ENCODE peak calls at places on chromosomes 12 and 14, in eight cellular contexts. X is osteocyte; V is activated CD8-positive, alpha-beta memory T cell treated with anti-CD3 and anti-CD28 coated beads for 24 hours; F is HTR-8/SVneo; U is Daoy; H is amygdala; K is EH; O is nephron progenitor cell. N is an unnamed sample.

GRCh38 chr12:41140117-41140516 is 48.0 kb upstream of the PDZRN4 start:
- DNase-seq in X (no peak), V (no peak), F (no peak), U (no peak), H (no peak), K (no peak), O (no peak), N (no peak)

GRCh38 chr12:112317481-112317880 is 64.8 kb downstream of the HECTD4 start:
- DNase-seq in X (no peak), V (no peak), F (no peak), U (no peak), H (no peak), K (no peak), O (no peak), N (no peak)

GRCh38 chr12:53825246-53826081 is 73.7 kb upstream of the CISTR start:
- DNase-seq in X (no peak), V (no peak), F (no peak), U (peak; percentile 43), H (no peak), K (no peak), O (no peak), N (no peak)

GRCh38 chr14:64825006-64825405 is 54.7 kb downstream of the SPTB start:
- DNase-seq in X (no peak), V (no peak), F (no peak), U (no peak), H (no peak), K (no peak), O (no peak), N (no peak)

GRCh38 chr14:106436310-106436905 is 910.0 kb downstream of the TMEM121 start:
- DNase-seq in X (no peak), V (peak; percentile 88), F (no peak), U (peak; percentile 73), H (no peak), K (no peak), O (peak; percentile 2), N (no peak)

GRCh38 chr12:107567871-107568619 is 117.6 kb upstream of the PWP1 start:
- DNase-seq in X (no peak), V (no peak), F (no peak), U (no peak), H (no peak), K (no peak), O (no peak), N (no peak)

GRCh38 chr14:99348816-99349609 is 77.0 kb upstream of the BCL11B start:
- DNase-seq in X (no peak), V (no peak), F (no peak), U (peak; percentile 43), H (no peak), K (no peak), O (no peak), N (no peak)

GRCh38 chr14:72924332-72924731 is 1.9 kb upstream of the DCAF4 start:
- DNase-seq in X (no peak), V (no peak), F (no peak), U (no peak), H (no peak), K (no peak), O (no peak), N (peak; percentile 81)

GRCh38 chr14:53093206-53093605 is 59.9 kb downstream of the DDHD1 start:
- DNase-seq in X (no peak), V (no peak), F (no peak), U (no peak), H (no peak), K (peak; percentile 32), O (no peak), N (no peak)

GRCh38 chr14:34750670-34751069 is 36.3 kb upstream of the CFL2 start:
- DNase-seq in X (no peak), V (no peak), F (no peak), U (no peak), H (no peak), K (peak; percentile 70), O (no peak), N (no peak)

GRCh38 chr12:26416550-26416949 is 221.2 kb downstream of the SSPN start:
- DNase-seq in X (no peak), V (no peak), F (no peak), U (no peak), H (no peak), K (no peak), O (no peak), N (no peak)

GRCh38 chr14:85576161-85576560 is 46.2 kb downstream of the FLRT2 start:
- DNase-seq in X (no peak), V (no peak), F (no peak), U (no peak), H (no peak), K (peak; percentile 50), O (no peak), N (no peak)

GRCh38 chr14:104145826-104146642 is 7.6 kb downstream of the KIF26A start:
- DNase-seq in X (no peak), V (no peak), F (no peak), U (no peak), H (no peak), K (no peak), O (peak; percentile 2), N (no peak)

GRCh38 chr12:47799357-47799955 is 20.2 kb downstream of the HDAC7 start:
- DNase-seq in X (no peak), V (no peak), F (no peak), U (no peak), H (peak; percentile 36), K (no peak), O (no peak), N (no peak)

GRCh38 chr12:132460571-132460970 is 29.4 kb upstream of the FBRSL1 start:
- DNase-seq in X (no peak), V (no peak), F (no peak), U (no peak), H (no peak), K (no peak), O (no peak), N (no peak)

N was measured in ureter.